ENCODE peak calls at places on chromosomes 2 and 18, in six cellular contexts. D is right lobe of liver, H is upper lobe of right lung, Z is foreskin fibroblast, T is mammary epithelial cell, F is transverse colon. S is an unnamed sample.

GRCh38 chr18:50075772-50076171 is 119.2 kb downstream of the MYO5B start:
- DNase-seq in H (no peak), Z (no peak), D (no peak), F (no peak), T (no peak), S (no peak)

GRCh38 chr2:66122491-66122890 is 312.4 kb upstream of the MEIS1 start:
- DNase-seq in T (no peak), D (no peak), Z (no peak), F (no peak), H (no peak), S (no peak)

GRCh38 chr2:239316562-239317465 is 84.0 kb downstream of the HDAC4 start:
- DNase-seq in F (no peak), H (no peak), D (no peak), T (no peak), Z (peak; percentile 43), S (no peak)

GRCh38 chr2:57516740-57517340 is 529.8 kb upstream of the VRK2 start:
- DNase-seq in F (no peak), D (no peak), Z (peak; percentile 31), T (peak; percentile 24), H (no peak), S (no peak)

GRCh38 chr2:203533696-203534471 is 1.2 kb downstream of the RAPH1 start:
- DNase-seq in T (peak; percentile 67), H (no peak), F (no peak), Z (peak; percentile 71), D (no peak), S (no peak)

GRCh38 chr2:12712871-12713270 is 3.9 kb upstream of the TRIB2 start:
- DNase-seq in H (no peak), D (no peak), Z (peak; percentile 44), F (no peak), T (no peak), S (no peak)

GRCh38 chr2:162327806-162328205 is 9.3 kb upstream of the IFIH1 start:
- DNase-seq in T (no peak), H (no peak), F (no peak), Z (no peak), D (no peak), S (no peak)

GRCh38 chr2:7057865-7058400 is 140.7 kb downstream of the RNF144A start:
- DNase-seq in Z (no peak), D (no peak), T (no peak), H (no peak), F (no peak), S (no peak)

GRCh38 chr2:153823880-153824279 is 47.8 kb upstream of the GALNT13 start:
- DNase-seq in H (no peak), Z (no peak), D (no peak), T (peak; percentile 63), F (no peak), S (no peak)

GRCh38 chr2:120862254-120863172 is 126.8 kb downstream of the GLI2 start:
- DNase-seq in F (no peak), T (no peak), D (no peak), Z (no peak), H (peak; percentile 43), S (no peak)

GRCh38 chr2:10166489-10167295 is 44.2 kb downstream of the RRM2 start:
- DNase-seq in H (no peak), D (no peak), Z (no peak), F (no peak), T (no peak), S (no peak)

GRCh38 chr18:3631927-3632326 is 182.0 kb downstream of the TGIF1 start:
- DNase-seq in D (no peak), Z (no peak), F (no peak), H (no peak), T (no peak), S (no peak)

GRCh38 chr2:235493775-235494715 is at the start of gene AGAP1:
- DNase-seq in T (peak; percentile 76), Z (peak; percentile 97), F (peak; percentile 91), H (peak; percentile 95), D (peak; percentile 90), S (peak; percentile 95)

GRCh38 chr2:147223553-147223952 is 621.3 kb upstream of the ACVR2A start:
- DNase-seq in F (no peak), H (no peak), D (no peak), T (no peak), Z (peak; percentile 20), S (no peak)

GRCh38 chr18:79428287-79428686 is 32.6 kb downstream of the NFATC1 start:
- DNase-seq in H (no peak), D (no peak), Z (no peak), F (no peak), T (no peak), S (peak; percentile 51)

GRCh38 chr2:68420254-68420910 is 46.7 kb downstream of the FBXO48 start:
- DNase-seq in D (no peak), Z (peak; percentile 42), F (no peak), T (no peak), H (no peak), S (no peak)

GRCh38 chr2:38095996-38096861 is 20.3 kb upstream of the CYP1B1 start:
- DNase-seq in T (peak; percentile 89), F (no peak), Z (peak; percentile 68), H (no peak), D (no peak), S (no peak)

GRCh38 chr18:31225668-31226067 is 63.0 kb upstream of the DSC1 start:
- DNase-seq in D (no peak), H (no peak), F (no peak), Z (no peak), T (peak; percentile 48), S (peak; percentile 67)

GRCh38 chr18:12703096-12703567 is 290 bp downstream of the PSMG2 start:
- DNase-seq in H (no peak), T (no peak), F (no peak), Z (no peak), D (no peak), S (no peak)

GRCh38 chr2:236601306-236602202 is 31.9 kb downstream of the ACKR3 start:
- DNase-seq in D (no peak), T (peak; percentile 30), H (no peak), F (no peak), Z (no peak), S (no peak)

GRCh38 chr2:216754812-216755211 is 59.5 kb upstream of the IGFBP5 start:
- DNase-seq in D (no peak), Z (no peak), T (no peak), H (no peak), F (no peak), S (no peak)

DNA sequence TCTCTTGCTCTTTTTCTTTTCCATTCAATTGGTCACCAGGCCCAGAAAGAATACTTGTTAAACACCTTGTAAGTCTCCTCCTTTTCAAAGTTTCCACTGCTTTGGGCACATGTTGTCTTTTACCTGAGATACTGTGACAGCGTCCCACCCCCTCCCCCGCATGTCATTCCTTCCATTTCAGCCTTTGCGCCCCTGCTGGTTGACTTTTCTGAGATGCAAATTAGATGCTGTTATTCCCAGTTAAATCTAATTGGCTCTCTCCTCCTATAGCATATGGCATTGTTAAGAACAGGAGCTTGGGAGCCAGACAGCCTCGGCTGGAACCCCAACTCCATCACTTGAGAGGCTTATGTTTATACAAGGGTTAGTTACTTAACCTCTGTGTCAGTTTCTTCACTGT is 80.3 kb upstream of the GAREM1 start:
- DNase-seq in D (no peak), H (no peak), F (no peak), Z (peak; percentile 1), T (no peak), S (no peak)
- TF ChIP-seq CTCF in D (no peak), H (no peak), F (no peak), Z (no peak), T (no peak), S (peak; percentile 0)

DNA sequence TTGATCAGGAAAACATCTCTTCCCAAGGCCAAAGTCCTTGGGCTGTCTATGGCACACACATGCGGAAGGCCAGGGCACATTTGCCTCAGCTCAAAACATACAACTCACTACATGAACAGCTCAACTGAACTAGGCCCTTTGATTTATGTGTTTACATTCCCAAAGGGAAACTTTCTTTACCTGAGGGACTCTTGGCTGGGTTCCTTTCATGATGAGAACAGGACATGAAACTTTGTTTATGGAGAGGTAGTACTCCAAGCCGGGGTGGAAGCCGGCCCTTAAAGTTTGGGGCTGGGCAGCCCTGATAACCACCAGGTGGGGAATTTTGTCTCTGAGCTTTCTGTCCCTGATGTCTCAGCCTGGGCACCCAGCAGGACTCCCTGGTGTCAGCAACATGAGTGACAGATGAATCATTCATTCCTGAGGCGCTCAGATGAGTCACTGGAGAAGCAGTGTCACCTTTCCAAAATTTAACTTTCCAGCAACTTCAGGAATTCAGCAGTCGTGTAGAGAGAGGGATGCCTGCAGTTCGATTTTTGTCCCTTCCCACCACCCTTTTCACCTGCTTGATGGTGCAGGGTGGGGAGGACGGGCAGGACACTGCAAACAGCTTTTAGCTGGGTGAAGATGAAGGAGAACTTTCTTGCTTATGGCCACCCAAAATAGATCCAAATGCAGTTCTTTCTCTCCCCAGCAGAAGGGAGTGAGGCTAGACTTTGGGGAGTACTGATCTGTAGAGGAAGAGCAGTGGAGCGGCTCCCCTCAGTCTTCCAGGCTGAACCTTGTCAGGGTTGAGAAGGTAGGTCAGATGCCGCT is 331.6 kb downstream of the DYSF start:
- DNase-seq in F (no peak), Z (peak; percentile 49), D (no peak), H (no peak), T (peak; percentile 48), S (no peak)
- TF ChIP-seq CTCF in F (no peak), Z (no peak), D (no peak), H (no peak), T (no peak), S (no peak)

DNA sequence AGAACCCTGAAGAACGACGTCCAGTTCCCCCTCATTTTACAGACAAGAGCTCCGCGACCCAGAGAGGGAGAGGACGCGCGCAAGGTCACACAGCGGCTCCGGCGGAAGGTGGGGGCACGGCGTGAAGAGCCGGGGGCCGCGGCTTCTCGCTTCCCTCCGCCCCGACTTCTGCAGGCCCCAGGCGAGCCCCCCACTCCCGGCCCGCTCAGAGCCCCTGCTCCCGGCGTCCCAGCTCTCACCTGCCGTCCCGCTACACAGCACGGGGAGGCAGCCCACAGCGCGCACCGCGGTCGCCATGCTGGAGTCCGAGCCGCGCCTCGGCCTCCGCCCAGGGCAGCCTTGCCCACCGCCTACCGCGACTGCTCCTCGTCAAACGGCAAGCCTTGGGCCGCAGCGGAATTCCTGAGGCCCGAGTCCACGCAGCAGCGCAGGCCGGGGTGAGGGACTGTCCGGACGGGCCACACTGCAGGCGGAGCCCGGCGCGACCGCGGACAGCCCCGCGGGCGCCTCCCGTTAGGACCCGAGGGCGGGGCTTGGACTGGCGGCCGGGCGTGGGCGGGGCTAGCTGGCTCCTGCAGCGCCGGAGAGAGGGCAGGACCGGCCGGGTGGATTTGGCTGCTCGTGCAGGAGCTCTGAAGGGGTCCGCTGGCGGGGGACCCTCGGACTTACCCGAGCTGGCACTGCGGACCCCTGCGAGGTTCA is at the start of gene MRPS5:
- DNase-seq in F (peak; percentile 88), Z (peak; percentile 90), T (peak; percentile 72), D (peak; percentile 91), H (peak; percentile 95), S (peak; percentile 95)
- TF ChIP-seq CTCF in F (no peak), Z (peak; percentile 8), T (no peak), D (no peak), H (no peak), S (no peak)

DNA sequence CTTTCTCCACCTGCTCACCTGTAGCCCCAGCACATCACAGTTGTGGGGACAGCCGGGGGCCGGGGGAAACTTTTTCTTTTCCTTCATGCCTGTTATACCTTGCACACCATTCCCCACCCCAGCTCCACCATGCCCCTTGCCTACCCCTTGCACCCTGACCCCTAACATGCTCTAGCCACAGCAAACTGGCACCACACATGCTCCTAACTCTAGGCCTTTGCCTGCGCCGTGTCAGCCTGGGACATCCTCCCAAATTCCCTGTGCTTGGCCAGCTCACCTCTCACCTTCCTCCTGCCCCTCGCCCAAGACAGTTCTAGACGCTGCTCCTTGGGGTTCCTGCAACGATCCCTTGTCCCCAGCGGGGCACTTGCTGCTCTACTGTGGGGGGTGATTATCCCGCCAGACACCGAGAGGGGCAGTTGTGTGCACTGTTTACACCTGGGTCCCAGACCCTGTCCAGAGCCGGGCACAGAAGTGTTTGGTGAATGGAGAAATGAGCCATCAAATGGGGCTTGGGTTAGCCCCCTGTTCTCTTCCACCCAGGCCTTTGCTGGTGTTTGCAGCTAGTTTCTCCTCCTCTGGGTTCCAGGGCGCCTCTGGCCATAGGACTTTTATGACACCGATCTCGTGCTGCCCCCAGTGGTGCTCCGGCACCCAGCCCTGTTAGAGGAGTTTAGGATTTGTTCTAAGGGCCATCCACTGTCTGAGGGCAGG is 129.8 kb downstream of the CTIF start:
- DNase-seq in D (no peak), T (no peak), H (peak; percentile 47), F (no peak), Z (no peak), S (no peak)
- TF ChIP-seq CTCF in D (peak; percentile 36), T (no peak), H (no peak), F (no peak), Z (peak; percentile 2), S (no peak)